ENCODE peak calls at places on chromosome 18, in ten cellular contexts. Y is fibroblast of mammary gland; V is PC-3; I is kidney epithelial cell; F is sigmoid colon; D is esophagus squamous epithelium; R is CD4-positive, alpha-beta T cell; A is CD8-positive, alpha-beta T cell; B is fibroblast of lung; N is OCI-LY7. P is an unnamed sample.

GRCh38 chr18:10015941-10016819 is 102.4 kb downstream of the VAPA start:
- DNase-seq in B (peak; percentile 96), V (peak; percentile 63), A (no peak), I (peak; percentile 37), Y (peak; percentile 97), N (peak; percentile 35), R (no peak), F (peak; percentile 78), D (no peak), P (no peak)

GRCh38 chr18:3995476-3996102 is 459.5 kb downstream of the DLGAP1 start:
- DNase-seq in N (peak; percentile 85), V (peak; percentile 69), A (peak; percentile 22), R (peak; percentile 35), I (peak; percentile 34), D (no peak), B (peak; percentile 62), Y (peak; percentile 83), F (no peak), P (no peak)

GRCh38 chr18:60978338-60978737 is 354.9 kb upstream of the CDH20 start:
- DNase-seq in I (peak; percentile 91), B (peak; percentile 97), Y (peak; percentile 86), R (no peak), N (no peak), D (no peak), A (no peak), F (no peak), V (peak; percentile 21), P (no peak)

GRCh38 chr18:29172151-29173015 is 995.5 kb upstream of the CDH2 start:
- DNase-seq in Y (peak; percentile 74), R (no peak), F (no peak), N (no peak), D (no peak), A (no peak), V (peak; percentile 20), I (no peak), B (peak; percentile 30), P (no peak)

GRCh38 chr18:9803698-9804516 is 81.9 kb upstream of the TXNDC2 start:
- DNase-seq in N (no peak), V (peak; percentile 19), B (peak; percentile 39), A (no peak), I (no peak), F (peak; percentile 85), Y (no peak), R (no peak), D (no peak), P (no peak)

GRCh38 chr18:25786778-25787177 is 303.6 kb downstream of the SS18 start:
- DNase-seq in A (no peak), N (no peak), I (peak; percentile 61), V (peak; percentile 40), D (no peak), B (peak; percentile 92), R (no peak), F (no peak), Y (peak; percentile 92), P (no peak)

GRCh38 chr18:51448949-51449348 is 251.5 kb upstream of the MEX3C start:
- DNase-seq in A (no peak), B (no peak), Y (no peak), I (no peak), N (no peak), V (no peak), F (no peak), D (no peak), R (no peak), P (no peak)

GRCh38 chr18:56468379-56468778 is 170.0 kb downstream of the TXNL1 start:
- DNase-seq in Y (no peak), D (no peak), B (no peak), N (no peak), F (no peak), R (no peak), I (no peak), A (no peak), V (no peak), P (no peak)

GRCh38 chr18:5040476-5040875 is 156.6 kb downstream of the AKAIN1 start:
- DNase-seq in D (no peak), N (no peak), I (no peak), R (no peak), A (no peak), B (no peak), V (no peak), F (no peak), Y (no peak), P (no peak)

GRCh38 chr18:35506024-35506712 is 8.4 kb upstream of the INO80C start:
- DNase-seq in Y (no peak), N (no peak), R (no peak), V (no peak), B (no peak), I (no peak), D (no peak), A (no peak), F (no peak), P (no peak)

GRCh38 chr18:61322265-61322873 is 10.9 kb upstream of the CDH20 start:
- DNase-seq in B (peak; percentile 38), F (no peak), D (no peak), A (no peak), N (peak; percentile 33), R (no peak), I (no peak), Y (peak; percentile 58), V (peak; percentile 66), P (peak; percentile 78)

GRCh38 chr18:53629356-53629755 is 595.1 kb downstream of the MBD2 start:
- DNase-seq in D (no peak), N (no peak), F (no peak), Y (no peak), R (no peak), B (no peak), V (peak; percentile 9), A (no peak), I (no peak), P (no peak)

GRCh38 chr18:69944434-69944833 is 3.2 kb downstream of the CD226 start:
- DNase-seq in Y (no peak), R (no peak), A (no peak), B (no peak), F (no peak), I (no peak), V (no peak), D (no peak), N (no peak), P (no peak)

GRCh38 chr18:69945220-69946114 is 2.2 kb downstream of the CD226 start:
- DNase-seq in B (no peak), A (no peak), D (no peak), R (no peak), I (no peak), N (no peak), F (no peak), Y (no peak), V (no peak), P (no peak)

GRCh38 chr18:69946608-69947155 is 991 bp downstream of the CD226 start:
- DNase-seq in N (no peak), R (no peak), A (no peak), F (no peak), I (no peak), D (no peak), Y (no peak), B (no peak), V (no peak), P (no peak)

GRCh38 chr18:69941183-69941582 is 6.5 kb downstream of the CD226 start:
- DNase-seq in V (no peak), A (no peak), F (no peak), Y (no peak), I (no peak), D (no peak), N (no peak), B (no peak), R (no peak), P (no peak)

GRCh38 chr18:69943021-69943420 is 4.7 kb downstream of the CD226 start:
- DNase-seq in N (no peak), F (no peak), V (peak; percentile 12), R (no peak), A (no peak), D (no peak), B (no peak), I (no peak), Y (no peak), P (no peak)
- TF ChIP-seq CTCF in N (peak; percentile 19), F (no peak), V (peak; percentile 49), R (no peak), A (peak; percentile 15), D (no peak), B (no peak), I (no peak), Y (peak; percentile 20), P (no peak)

DNA sequence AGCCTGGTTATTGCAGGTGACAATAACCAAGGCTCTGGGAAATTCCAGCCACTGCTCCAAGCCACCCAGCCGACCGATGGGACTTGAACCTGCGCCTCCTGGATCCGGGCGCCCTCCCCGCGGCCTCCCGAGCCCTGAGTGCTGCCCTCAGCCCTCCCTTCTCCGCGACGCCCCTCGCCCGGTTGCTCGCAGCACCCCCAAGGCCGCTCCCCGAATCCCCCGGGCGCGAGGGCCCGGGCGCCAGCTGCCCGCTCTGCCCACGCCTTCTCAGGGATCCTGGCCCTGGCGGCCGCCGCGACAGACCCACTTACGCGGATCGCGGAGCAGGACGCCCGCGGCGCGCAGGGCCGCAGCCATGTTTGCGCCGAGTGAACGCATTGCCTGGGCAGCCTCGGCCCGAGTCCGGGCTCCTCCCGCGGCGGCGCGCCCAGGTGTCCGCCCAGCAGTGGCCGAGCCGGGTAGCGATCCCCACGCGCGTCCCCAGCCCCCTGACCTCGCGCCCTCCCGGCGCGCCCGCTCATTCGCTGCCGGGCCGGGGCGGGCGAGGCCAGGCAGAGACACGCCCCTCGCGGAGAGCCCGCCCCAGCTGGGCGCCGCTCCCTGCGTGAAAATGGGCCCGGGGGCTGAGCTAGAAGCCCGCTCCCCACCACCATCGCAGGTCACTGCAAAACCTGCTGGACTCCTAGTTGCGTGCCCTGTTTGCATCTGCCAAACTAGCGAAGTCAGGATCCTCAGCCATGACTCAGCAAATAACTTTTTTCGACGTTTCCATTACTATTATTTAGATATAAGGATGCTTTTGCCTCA is at the start of gene FECH:
- DNase-seq in I (peak; percentile 4), F (peak; percentile 90), Y (peak; percentile 55), A (peak; percentile 54), B (peak; percentile 68), R (peak; percentile 54), D (no peak), N (peak; percentile 37), V (peak; percentile 74), P (peak; percentile 80)
- TF ChIP-seq CTCF in I (no peak), F (no peak), Y (no peak), A (no peak), B (no peak), R (no peak), D (no peak), N (no peak), V (no peak), P (peak; percentile 38)

GRCh38 chr18:38539871-38540270 is 974.3 kb upstream of the CELF4 start:
- DNase-seq in Y (no peak), I (no peak), R (no peak), D (no peak), F (no peak), B (no peak), A (no peak), V (no peak), N (no peak), P (no peak)

GRCh38 chr18:38539373-38539772 is 973.8 kb upstream of the CELF4 start:
- DNase-seq in R (no peak), B (no peak), I (no peak), A (no peak), V (no peak), F (no peak), D (no peak), Y (no peak), N (no peak), P (no peak)

GRCh38 chr18:38545071-38545470 is 979.5 kb upstream of the CELF4 start:
- DNase-seq in N (no peak), F (no peak), V (peak; percentile 3), D (no peak), A (no peak), R (no peak), Y (no peak), B (no peak), I (no peak), P (no peak)
- TF ChIP-seq CTCF in N (peak; percentile 34), F (no peak), V (peak; percentile 23), D (peak; percentile 15), A (no peak), R (no peak), Y (no peak), B (no peak), I (peak; percentile 18), P (peak; percentile 48)

GRCh38 chr18:21599585-21600525 is 649 bp downstream of the ESCO1 start:
- DNase-seq in A (no peak), I (no peak), N (peak; percentile 75), D (peak; percentile 63), F (peak; percentile 76), V (peak; percentile 45), B (peak; percentile 3), R (no peak), Y (no peak), P (peak; percentile 80)
- TF ChIP-seq CTCF in A (no peak), I (no peak), N (no peak), D (no peak), F (no peak), V (no peak), B (no peak), R (no peak), Y (no peak), P (peak; percentile 55)